ENCODE peak calls at places on chromosomes 1 and 21, in nine cellular contexts. M is NCI-H1694; G is ELR; D is effector CD8-positive, alpha-beta T cell; V is A549; N is putamen; B is T-helper 9 cell; I is stimulated activated CD8-positive, alpha-beta memory T cell treated with anti-CD3 and anti-CD28 coated beads, Interleukin-2, amount 100 ng/mL, for 48 hours; F is upper lobe of left lung. W is an unnamed sample.
A peak's percentile ranks its signal among the peaks of the same experiment; 100 is the strongest.

GRCh38 chr1:229430761-229431269 is 3.1 kb downstream of the ACTA1 start:
- DNase-seq in M (no peak), G (peak; percentile 46), D (peak; percentile 6), V (no peak), N (no peak), B (no peak), I (peak; percentile 35), F (peak; percentile 47), W (peak; percentile 85)

GRCh38 chr1:177239792-177240191 is 69.0 kb downstream of the BRINP2 start:
- DNase-seq in M (no peak), G (no peak), D (no peak), V (no peak), N (no peak), B (no peak), I (no peak), F (no peak), W (no peak)

GRCh38 chr1:196034080-196034706 is 574.0 kb downstream of the KCNT2 start:
- DNase-seq in M (peak; percentile 15), G (peak; percentile 25), D (no peak), V (no peak), N (no peak), B (no peak), I (no peak), F (no peak), W (no peak)

GRCh38 chr1:210359255-210359654 is 30.6 kb downstream of the HHAT start:
- DNase-seq in M (no peak), G (no peak), D (no peak), V (no peak), N (no peak), B (no peak), I (no peak), F (no peak), W (no peak)

GRCh38 chr21:44092201-44092600 is 15.0 kb upstream of the PWP2 start:
- DNase-seq in M (no peak), G (no peak), D (no peak), V (no peak), N (no peak), B (no peak), I (no peak), F (no peak), W (no peak)

GRCh38 chr1:174875306-174875705 is 124.4 kb upstream of the CACYBP start:
- DNase-seq in M (no peak), G (no peak), D (no peak), V (no peak), N (no peak), B (peak; percentile 7), I (no peak), F (peak; percentile 76), W (no peak)

GRCh38 chr1:224433671-224434446 is 738 bp downstream of the WDR26 start:
- DNase-seq in M (no peak), G (peak; percentile 42), D (peak; percentile 27), V (no peak), N (peak; percentile 33), B (peak; percentile 49), I (peak; percentile 13), F (peak; percentile 47), W (peak; percentile 59)

GRCh38 chr1:25544243-25544764 is 898 bp downstream of the LDLRAP1 start:
- DNase-seq in M (no peak), G (no peak), D (no peak), V (no peak), N (no peak), B (no peak), I (no peak), F (no peak), W (no peak)

GRCh38 chr1:47795102-47795501 is 202.1 kb downstream of the TRABD2B start:
- DNase-seq in M (no peak), G (no peak), D (no peak), V (no peak), N (no peak), B (no peak), I (no peak), F (no peak), W (no peak)

GRCh38 chr1:161046574-161047167 is 894 bp upstream of the USF1 start:
- DNase-seq in M (no peak), G (no peak), D (no peak), V (no peak), N (no peak), B (no peak), I (no peak), F (no peak), W (no peak)

GRCh38 chr1:91610102-91610501 is 109.5 kb downstream of the CDC7 start:
- DNase-seq in M (no peak), G (no peak), D (no peak), V (no peak), N (no peak), B (no peak), I (no peak), F (no peak), W (no peak)

GRCh38 chr1:22228505-22228911 is 85.6 kb upstream of the WNT4 start:
- DNase-seq in M (no peak), G (no peak), D (no peak), V (peak; percentile 36), N (no peak), B (no peak), I (no peak), F (peak; percentile 41), W (no peak)

GRCh38 chr1:156546267-156546666 is 26.1 kb downstream of the IQGAP3 start:
- DNase-seq in M (no peak), G (no peak), D (no peak), V (no peak), N (no peak), B (no peak), I (no peak), F (no peak), W (no peak)

GRCh38 chr1:24903955-24904730 is 25.9 kb downstream of the RUNX3 start:
- DNase-seq in M (no peak), G (no peak), D (no peak), V (no peak), N (no peak), B (no peak), I (no peak), F (peak; percentile 20), W (no peak)

GRCh38 chr1:63487336-63488065 is 35.5 kb downstream of the ITGB3BP start:
- DNase-seq in M (no peak), G (peak; percentile 66), D (no peak), V (no peak), N (no peak), B (no peak), I (no peak), F (no peak), W (no peak)

GRCh38 chr1:22273686-22274681 is 131.1 kb upstream of the WNT4 start:
- DNase-seq in M (no peak), G (peak; percentile 6), D (no peak), V (no peak), N (no peak), B (no peak), I (no peak), F (no peak), W (no peak)

GRCh38 chr1:37537378-37537777 is 16.7 kb downstream of the SNIP1 start:
- DNase-seq in M (no peak), G (peak; percentile 55), D (no peak), V (peak; percentile 21), N (no peak), B (no peak), I (no peak), F (no peak), W (no peak)

GRCh38 chr1:37259019-37259418 is 215.4 kb upstream of the ZC3H12A start:
- DNase-seq in M (no peak), G (no peak), D (no peak), V (no peak), N (no peak), B (no peak), I (no peak), F (no peak), W (no peak)

GRCh38 chr1:202104073-202104472 is 18.6 kb upstream of the GPR37L1 start:
- DNase-seq in M (no peak), G (no peak), D (no peak), V (no peak), N (no peak), B (no peak), I (no peak), F (no peak), W (no peak)

GRCh38 chr1:2347409-2347785 is 44.0 kb downstream of the MORN1 start:
- DNase-seq in M (no peak), G (no peak), D (no peak), V (no peak), N (no peak), B (no peak), I (no peak), F (no peak), W (peak; percentile 31)

GRCh38 chr1:242017580-242018233 is 18.8 kb upstream of the MAP1LC3C start:
- DNase-seq in M (peak; percentile 19), G (peak; percentile 68), D (peak; percentile 4), V (peak; percentile 69), N (peak; percentile 54), B (no peak), I (peak; percentile 6), F (peak; percentile 44), W (peak; percentile 62)

GRCh38 chr1:222582099-222582774 is 7.5 kb downstream of the TAF1A start:
- DNase-seq in M (no peak), G (peak; percentile 80), D (no peak), V (no peak), N (no peak), B (no peak), I (no peak), F (no peak), W (no peak)

GRCh38 chr21:38982804-38983203 is 177.1 kb downstream of the ETS2 start:
- DNase-seq in M (no peak), G (no peak), D (no peak), V (no peak), N (no peak), B (no peak), I (no peak), F (no peak), W (no peak)

GRCh38 chr1:27760411-27760810 is 12.6 kb upstream of the STX12 start:
- DNase-seq in M (no peak), G (peak; percentile 2), D (no peak), V (peak; percentile 17), N (no peak), B (no peak), I (no peak), F (no peak), W (no peak)

GRCh38 chr1:153293480-153293775 is 19.3 kb downstream of the PGLYRP3 start:
- DNase-seq in M (no peak), G (no peak), D (no peak), V (no peak), N (no peak), B (no peak), I (no peak), F (no peak), W (no peak)

GRCh38 chr21:45154511-45155508 is 80.4 kb downstream of the ADARB1 start:
- DNase-seq in M (peak; percentile 39), G (peak; percentile 54), D (no peak), V (peak; percentile 18), N (no peak), B (peak; percentile 21), I (no peak), F (no peak), W (no peak)